ENCODE peak calls at places on chromosomes 11 and 22, in ten cellular contexts. S is HEK293T; F is MCF 10A; T is fibroblast of mammary gland; O is prostate gland; K is CD14-positive monocyte; Q is AG08396; W is occipital lobe; E is stimulated activated CD4-positive, alpha-beta T cell treated with anti-CD3 and anti-CD28 coated beads, Interleukin-2, amount 100 ng/mL, for 4 hours; L is stimulated activated CD8-positive, alpha-beta memory T cell treated with anti-CD3 and anti-CD28 coated beads, Interleukin-2, amount 100 ng/mL, for 1 hour. X is an unnamed sample.
A peak's percentile ranks its signal among the peaks of the same experiment; 100 is the strongest.

GRCh38 chr11:78351193-78351592 is 66.4 kb downstream of the GAB2 start:
- DNase-seq in S (no peak), F (no peak), T (no peak), O (no peak), K (no peak), Q (no peak), W (no peak), E (no peak), L (no peak), X (no peak)

GRCh38 chr11:40819230-40819629 is 640.2 kb downstream of the LRRC4C start:
- DNase-seq in S (no peak), F (peak; percentile 6), T (no peak), O (no peak), K (no peak), Q (no peak), W (no peak), E (no peak), L (no peak), X (no peak)

GRCh38 chr11:106012744-106013143 is 9.3 kb downstream of the MSANTD4 start:
- DNase-seq in S (no peak), F (peak; percentile 32), T (peak; percentile 85), O (no peak), K (no peak), Q (peak; percentile 29), W (peak; percentile 37), E (no peak), L (no peak), X (no peak)

GRCh38 chr11:33160147-33160546 is 1.1 kb downstream of the CSTF3 start:
- DNase-seq in S (no peak), F (peak; percentile 41), T (peak; percentile 58), O (no peak), K (no peak), Q (no peak), W (no peak), E (no peak), L (no peak), X (no peak)

GRCh38 chr11:64372802-64373597 is 14.0 kb downstream of the RPS6KA4 start:
- DNase-seq in S (peak; percentile 95), F (no peak), T (peak; percentile 37), O (no peak), K (no peak), Q (peak; percentile 80), W (peak; percentile 89), E (no peak), L (no peak), X (no peak)

GRCh38 chr22:35231585-35232084 is 25.7 kb upstream of the HMGXB4 start:
- DNase-seq in S (peak; percentile 88), F (peak; percentile 84), T (peak; percentile 68), O (peak; percentile 77), K (no peak), Q (peak; percentile 69), W (peak; percentile 3), E (peak; percentile 51), L (peak; percentile 25), X (no peak)

GRCh38 chr22:46366327-46366731 is 30.8 kb downstream of the TRMU start:
- DNase-seq in S (no peak), F (no peak), T (no peak), O (no peak), K (no peak), Q (no peak), W (no peak), E (no peak), L (no peak), X (no peak)

GRCh38 chr22:36743591-36744412 is 32.1 kb downstream of the IFT27 start:
- DNase-seq in S (no peak), F (no peak), T (no peak), O (no peak), K (no peak), Q (no peak), W (no peak), E (no peak), L (no peak), X (no peak)

GRCh38 chr22:33605201-33605600 is 315.1 kb downstream of the LARGE1 start:
- DNase-seq in S (no peak), F (no peak), T (peak; percentile 33), O (no peak), K (no peak), Q (no peak), W (no peak), E (no peak), L (no peak), X (no peak)

GRCh38 chr22:45876136-45877035 is 100.6 kb downstream of the WNT7B start:
- DNase-seq in S (no peak), F (no peak), T (no peak), O (no peak), K (no peak), Q (no peak), W (no peak), E (no peak), L (no peak), X (no peak)

GRCh38 chr11:2796091-2796490 is 89.5 kb downstream of the CDKN1C start:
- DNase-seq in S (no peak), F (no peak), T (no peak), O (no peak), K (no peak), Q (no peak), W (no peak), E (no peak), L (no peak), X (no peak)

GRCh38 chr11:10302744-10303557 is 1.9 kb upstream of the ADM start:
- DNase-seq in S (no peak), F (peak; percentile 72), T (peak; percentile 67), O (peak; percentile 92), K (peak; percentile 93), Q (peak; percentile 60), W (peak; percentile 64), E (no peak), L (no peak), X (no peak)

GRCh38 chr11:119790476-119790875 is 61.5 kb upstream of the NECTIN1 start:
- DNase-seq in S (no peak), F (no peak), T (no peak), O (no peak), K (no peak), Q (no peak), W (no peak), E (no peak), L (no peak), X (no peak)

GRCh38 chr22:49419661-49420060 is 408.0 kb downstream of the BRD1 start:
- DNase-seq in S (no peak), F (no peak), T (no peak), O (no peak), K (no peak), Q (no peak), W (no peak), E (no peak), L (no peak), X (no peak)

GRCh38 chr11:119782021-119782420 is 53.0 kb upstream of the NECTIN1 start:
- DNase-seq in S (no peak), F (no peak), T (no peak), O (no peak), K (no peak), Q (no peak), W (no peak), E (no peak), L (no peak), X (no peak)

GRCh38 chr11:45607995-45608394 is 57.4 kb downstream of the CHST1 start:
- DNase-seq in S (no peak), F (no peak), T (peak; percentile 4), O (no peak), K (no peak), Q (no peak), W (no peak), E (no peak), L (no peak), X (no peak)

GRCh38 chr11:10925149-10925926 is 67.5 kb upstream of the ZBED5 start:
- DNase-seq in S (no peak), F (no peak), T (no peak), O (no peak), K (no peak), Q (no peak), W (no peak), E (no peak), L (no peak), X (no peak)

GRCh38 chr22:38569972-38570840 is at the start of gene DMC1:
- DNase-seq in S (peak; percentile 100), F (peak; percentile 88), T (peak; percentile 82), O (peak; percentile 93), K (peak; percentile 49), Q (peak; percentile 95), W (peak; percentile 79), E (peak; percentile 96), L (peak; percentile 94), X (peak; percentile 85)

GRCh38 chr11:58727415-58727797 is 4.3 kb downstream of the GLYAT start:
- DNase-seq in S (no peak), F (no peak), T (no peak), O (no peak), K (no peak), Q (no peak), W (no peak), E (no peak), L (no peak), X (no peak)

GRCh38 chr22:35230839-35231584 is 26.3 kb upstream of the HMGXB4 start:
- DNase-seq in S (no peak), F (no peak), T (no peak), O (no peak), K (no peak), Q (no peak), W (no peak), E (no peak), L (no peak), X (no peak)

GRCh38 chr11:114598461-114598860 is 2.9 kb upstream of the NXPE4 start:
- DNase-seq in S (no peak), F (no peak), T (no peak), O (no peak), K (no peak), Q (no peak), W (no peak), E (no peak), L (no peak), X (no peak)

GRCh38 chr22:41217553-41218157 is 12.5 kb downstream of the L3MBTL2 start:
- DNase-seq in S (no peak), F (peak; percentile 69), T (peak; percentile 77), O (peak; percentile 20), K (peak; percentile 79), Q (peak; percentile 80), W (no peak), E (peak; percentile 4), L (no peak), X (no peak)

GRCh38 chr22:26887916-26888315 is 230.5 kb downstream of the MIAT start:
- DNase-seq in S (no peak), F (no peak), T (no peak), O (no peak), K (no peak), Q (no peak), W (no peak), E (no peak), L (no peak), X (no peak)

GRCh38 chr11:63670738-63671321 is 346 bp downstream of the ATL3 start:
- DNase-seq in S (peak; percentile 40), F (peak; percentile 58), T (no peak), O (peak; percentile 54), K (no peak), Q (peak; percentile 61), W (peak; percentile 47), E (no peak), L (no peak), X (no peak)

GRCh38 chr22:50012201-50013181 is at the start of gene IL17REL:
- DNase-seq in S (no peak), F (no peak), T (no peak), O (no peak), K (no peak), Q (peak; percentile 73), W (no peak), E (no peak), L (no peak), X (no peak)

GRCh38 chr11:67239795-67240574 is 26.3 kb upstream of the GRK2 start:
- DNase-seq in S (peak; percentile 94), F (peak; percentile 98), T (peak; percentile 97), O (peak; percentile 99), K (peak; percentile 96), Q (peak; percentile 95), W (peak; percentile 99), E (peak; percentile 96), L (peak; percentile 83), X (peak; percentile 87)

GRCh38 chr22:30249049-30250038 is 2.8 kb upstream of the LIF start:
- DNase-seq in S (no peak), F (no peak), T (peak; percentile 29), O (no peak), K (no peak), Q (no peak), W (no peak), E (no peak), L (no peak), X (no peak)

GRCh38 chr22:46084376-46084775 is 66.0 kb upstream of the PPARA start:
- DNase-seq in S (no peak), F (no peak), T (no peak), O (no peak), K (no peak), Q (no peak), W (no peak), E (no peak), L (no peak), X (no peak)